ENCODE peak calls at places on chromosomes 13 and 19, in seven cellular contexts. One of them, this sample, is unnamed. For H3K9me3, the result is how much of the 10 kb centered on the place peaks cover.

GRCh38 chr19:3137139-3137538 is 1.3 kb downstream of the GNA15 start:
- DNase-seq in CD8-positive, alpha-beta memory T cell: no peak
- DNase-seq in left ventricle myocardium inferior: no peak
- DNase-seq in ovary: peak
- DNase-seq in cardiac muscle cell: no peak
- DNase-seq in esophagus squamous epithelium: no peak
- DNase-seq in GM12878: no peak
- DNase-seq in this sample: no peak

GRCh38 chr13:39462456-39462855 is 140.5 kb downstream of the LHFPL6 start:
- DNase-seq in CD8-positive, alpha-beta memory T cell: no peak
- DNase-seq in cardiac muscle cell: peak
- DNase-seq in esophagus squamous epithelium: no peak
- DNase-seq in ovary: no peak
- DNase-seq in GM12878: no peak
- DNase-seq in left ventricle myocardium inferior: no peak
- DNase-seq in this sample: no peak

GRCh38 chr19:17063412-17063811 is 11.8 kb downstream of the HAUS8 start:
- DNase-seq in cardiac muscle cell: no peak
- DNase-seq in GM12878: no peak
- DNase-seq in CD8-positive, alpha-beta memory T cell: no peak
- DNase-seq in ovary: no peak
- DNase-seq in left ventricle myocardium inferior: no peak
- DNase-seq in esophagus squamous epithelium: no peak
- DNase-seq in this sample: no peak

GRCh38 chr19:48628486-48629296 is 8.5 kb downstream of the DBP start:
- DNase-seq in GM12878: no peak
- DNase-seq in esophagus squamous epithelium: no peak
- DNase-seq in left ventricle myocardium inferior: no peak
- DNase-seq in ovary: peak
- DNase-seq in CD8-positive, alpha-beta memory T cell: no peak
- DNase-seq in cardiac muscle cell: no peak
- DNase-seq in this sample: no peak

GRCh38 chr19:2003901-2004300 is 11.6 kb downstream of the BTBD2 start:
- DNase-seq in left ventricle myocardium inferior: no peak
- DNase-seq in ovary: no peak
- DNase-seq in GM12878: no peak
- DNase-seq in CD8-positive, alpha-beta memory T cell: no peak
- DNase-seq in esophagus squamous epithelium: no peak
- DNase-seq in cardiac muscle cell: no peak
- DNase-seq in this sample: no peak

GRCh38 chr19:23273022-23273593 is 22.9 kb upstream of the ZNF724 start:
- DNase-seq in GM12878: no peak
- DNase-seq in cardiac muscle cell: peak
- DNase-seq in esophagus squamous epithelium: no peak
- DNase-seq in ovary: no peak
- DNase-seq in left ventricle myocardium inferior: no peak
- DNase-seq in CD8-positive, alpha-beta memory T cell: peak
- DNase-seq in this sample: no peak

GRCh38 chr13:106597190-106597589 is 29.3 kb upstream of the ARGLU1 start:
- DNase-seq in GM12878: no peak
- DNase-seq in left ventricle myocardium inferior: peak
- DNase-seq in cardiac muscle cell: no peak
- DNase-seq in ovary: no peak
- DNase-seq in esophagus squamous epithelium: no peak
- DNase-seq in CD8-positive, alpha-beta memory T cell: no peak
- DNase-seq in this sample: no peak

GRCh38 chr19:32555786-32556185 is 25.2 kb upstream of the PDCD5 start:
- DNase-seq in CD8-positive, alpha-beta memory T cell: no peak
- DNase-seq in esophagus squamous epithelium: no peak
- DNase-seq in left ventricle myocardium inferior: no peak
- DNase-seq in cardiac muscle cell: no peak
- DNase-seq in GM12878: no peak
- DNase-seq in ovary: no peak
- DNase-seq in this sample: no peak

GRCh38 chr19:15850385-15850784 is 34.9 kb upstream of the OR10H1 start:
- DNase-seq in CD8-positive, alpha-beta memory T cell: no peak
- DNase-seq in GM12878: no peak
- DNase-seq in ovary: no peak
- DNase-seq in left ventricle myocardium inferior: no peak
- DNase-seq in esophagus squamous epithelium: no peak
- DNase-seq in cardiac muscle cell: no peak
- DNase-seq in this sample: no peak

GRCh38 chr19:6064016-6064702 is 46.1 kb downstream of the RFX2 start:
- DNase-seq in CD8-positive, alpha-beta memory T cell: no peak
- DNase-seq in GM12878: no peak
- DNase-seq in ovary: no peak
- DNase-seq in left ventricle myocardium inferior: no peak
- DNase-seq in cardiac muscle cell: no peak
- DNase-seq in esophagus squamous epithelium: no peak
- DNase-seq in this sample: no peak

GRCh38 chr19:56071151-56071550 is 49.9 kb downstream of the ZNF787 start:
- DNase-seq in ovary: no peak
- DNase-seq in esophagus squamous epithelium: no peak
- DNase-seq in left ventricle myocardium inferior: no peak
- DNase-seq in CD8-positive, alpha-beta memory T cell: no peak
- DNase-seq in GM12878: no peak
- DNase-seq in cardiac muscle cell: no peak
- DNase-seq in this sample: no peak

GRCh38 chr19:38073806-38074685 is 150.0 kb downstream of the DPF1 start:
- DNase-seq in left ventricle myocardium inferior: no peak
- DNase-seq in esophagus squamous epithelium: no peak
- DNase-seq in cardiac muscle cell: peak
- DNase-seq in CD8-positive, alpha-beta memory T cell: no peak
- DNase-seq in GM12878: no peak
- DNase-seq in ovary: no peak
- DNase-seq in this sample: no peak

GRCh38 chr13:37074703-37075102 is 15.2 kb upstream of the SUPT20H start:
- DNase-seq in left ventricle myocardium inferior: no peak
- DNase-seq in esophagus squamous epithelium: no peak
- DNase-seq in CD8-positive, alpha-beta memory T cell: no peak
- DNase-seq in ovary: no peak
- DNase-seq in cardiac muscle cell: peak
- DNase-seq in GM12878: no peak
- DNase-seq in this sample: no peak

GRCh38 chr13:50037788-50038187 is 22.5 kb downstream of the KCNRG start:
- DNase-seq in esophagus squamous epithelium: no peak
- DNase-seq in ovary: no peak
- DNase-seq in cardiac muscle cell: no peak
- DNase-seq in left ventricle myocardium inferior: no peak
- DNase-seq in CD8-positive, alpha-beta memory T cell: no peak
- DNase-seq in GM12878: no peak
- DNase-seq in this sample: no peak

GRCh38 chr13:80199585-80200292 is 141.2 kb downstream of the SPRY2 start:
- DNase-seq in left ventricle myocardium inferior: no peak
- DNase-seq in esophagus squamous epithelium: no peak
- DNase-seq in ovary: no peak
- DNase-seq in CD8-positive, alpha-beta memory T cell: no peak
- DNase-seq in cardiac muscle cell: no peak
- DNase-seq in GM12878: no peak
- DNase-seq in this sample: no peak

GRCh38 chr13:28488376-28489005 is 6.4 kb downstream of the FLT1 start:
- DNase-seq in left ventricle myocardium inferior: no peak
- DNase-seq in GM12878: no peak
- DNase-seq in esophagus squamous epithelium: no peak
- DNase-seq in ovary: no peak
- DNase-seq in CD8-positive, alpha-beta memory T cell: no peak
- DNase-seq in cardiac muscle cell: no peak
- DNase-seq in this sample: no peak

GRCh38 chr13:37646531-37646930 is 48.0 kb upstream of the POSTN start:
- DNase-seq in esophagus squamous epithelium: no peak
- DNase-seq in CD8-positive, alpha-beta memory T cell: no peak
- DNase-seq in ovary: no peak
- DNase-seq in GM12878: no peak
- DNase-seq in cardiac muscle cell: no peak
- DNase-seq in left ventricle myocardium inferior: no peak
- DNase-seq in this sample: no peak

GRCh38 chr19:45774765-45775164 is 5.7 kb upstream of the SIX5 start:
- DNase-seq in cardiac muscle cell: no peak
- DNase-seq in CD8-positive, alpha-beta memory T cell: no peak
- DNase-seq in esophagus squamous epithelium: no peak
- DNase-seq in ovary: peak
- DNase-seq in left ventricle myocardium inferior: no peak
- DNase-seq in GM12878: no peak
- DNase-seq in this sample: no peak

GRCh38 chr19:41821003-41821735 is 23.3 kb downstream of the LYPD4 start:
- DNase-seq in esophagus squamous epithelium: no peak
- DNase-seq in CD8-positive, alpha-beta memory T cell: peak
- DNase-seq in left ventricle myocardium inferior: no peak
- DNase-seq in GM12878: peak
- DNase-seq in cardiac muscle cell: no peak
- DNase-seq in ovary: no peak
- DNase-seq in this sample: no peak

GRCh38 chr13:46486270-46486669 is 66.7 kb upstream of the LRCH1 start:
- DNase-seq in ovary: no peak
- DNase-seq in esophagus squamous epithelium: no peak
- DNase-seq in GM12878: no peak
- DNase-seq in cardiac muscle cell: no peak
- DNase-seq in left ventricle myocardium inferior: no peak
- DNase-seq in CD8-positive, alpha-beta memory T cell: no peak
- DNase-seq in this sample: no peak

GRCh38 chr19:47210689-47211316 is 20.2 kb downstream of the BBC3 start:
- DNase-seq in left ventricle myocardium inferior: peak
- DNase-seq in CD8-positive, alpha-beta memory T cell: peak
- DNase-seq in ovary: peak
- DNase-seq in GM12878: no peak
- DNase-seq in cardiac muscle cell: peak
- DNase-seq in esophagus squamous epithelium: no peak
- DNase-seq in this sample: peak

GRCh38 chr19:6020166-6020967 is 42.4 kb upstream of the RANBP3 start:
- DNase-seq in CD8-positive, alpha-beta memory T cell: no peak
- DNase-seq in left ventricle myocardium inferior: no peak
- DNase-seq in GM12878: no peak
- DNase-seq in esophagus squamous epithelium: no peak
- DNase-seq in ovary: no peak
- DNase-seq in cardiac muscle cell: no peak
- DNase-seq in this sample: no peak

GRCh38 chr19:33678796-33679195 is 57.0 kb downstream of the CHST8 start:
- DNase-seq in left ventricle myocardium inferior: no peak
- DNase-seq in cardiac muscle cell: no peak
- DNase-seq in CD8-positive, alpha-beta memory T cell: no peak
- DNase-seq in esophagus squamous epithelium: no peak
- DNase-seq in GM12878: no peak
- DNase-seq in ovary: no peak
- DNase-seq in this sample: no peak

GRCh38 chr19:34493038-34493648 is 11.6 kb downstream of the WTIP start:
- DNase-seq in left ventricle myocardium inferior: no peak
- DNase-seq in CD8-positive, alpha-beta memory T cell: no peak
- DNase-seq in GM12878: no peak
- DNase-seq in cardiac muscle cell: no peak
- DNase-seq in esophagus squamous epithelium: no peak
- DNase-seq in ovary: no peak
- DNase-seq in this sample: no peak

GRCh38 chr19:51965583-51965982 is 21.1 kb downstream of the ZNF350 start:
- DNase-seq in esophagus squamous epithelium: no peak
- DNase-seq in left ventricle myocardium inferior: no peak
- DNase-seq in ovary: no peak
- DNase-seq in cardiac muscle cell: no peak
- DNase-seq in CD8-positive, alpha-beta memory T cell: no peak
- DNase-seq in GM12878: no peak
- DNase-seq in this sample: no peak

GRCh38 chr19:51971624-51972023 is 15.0 kb downstream of the ZNF350 start:
- DNase-seq in ovary: no peak
- DNase-seq in GM12878: no peak
- DNase-seq in cardiac muscle cell: no peak
- DNase-seq in CD8-positive, alpha-beta memory T cell: no peak
- DNase-seq in esophagus squamous epithelium: no peak
- DNase-seq in left ventricle myocardium inferior: no peak
- DNase-seq in this sample: no peak

DNA sequence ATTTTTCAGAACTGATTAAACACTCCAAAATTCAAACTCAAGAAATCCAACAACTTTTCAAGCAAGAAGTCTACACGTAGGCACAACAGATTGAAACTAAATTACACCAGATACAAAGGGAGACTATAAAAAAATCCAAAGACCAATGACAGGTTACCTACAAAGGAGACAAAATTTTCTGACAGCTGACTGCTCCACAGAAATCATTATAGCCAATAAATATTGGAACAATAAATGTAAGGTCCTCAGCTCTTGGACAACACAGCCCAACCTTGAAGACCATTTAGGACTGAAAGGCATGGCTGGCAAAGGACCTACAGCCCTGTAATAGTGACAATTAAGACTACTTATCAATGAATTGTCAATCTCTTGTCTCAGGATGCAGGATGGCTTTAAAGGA is 15.9 kb downstream of the ZNF350 start:
- DNase-seq in left ventricle myocardium inferior: no peak
- DNase-seq in cardiac muscle cell: no peak
- DNase-seq in esophagus squamous epithelium: no peak
- DNase-seq in ovary: no peak
- DNase-seq in GM12878: no peak
- DNase-seq in CD8-positive, alpha-beta memory T cell: no peak
- DNase-seq in this sample: no peak
- H3K9me3 ChIP-seq in left ventricle myocardium inferior: half or more
- H3K9me3 ChIP-seq in cardiac muscle cell: under half
- H3K9me3 ChIP-seq in esophagus squamous epithelium: half or more
- H3K9me3 ChIP-seq in ovary: under half
- H3K9me3 ChIP-seq in GM12878: under half
- H3K9me3 ChIP-seq in CD8-positive, alpha-beta memory T cell: half or more
- H3K9me3 ChIP-seq in this sample: half or more

DNA sequence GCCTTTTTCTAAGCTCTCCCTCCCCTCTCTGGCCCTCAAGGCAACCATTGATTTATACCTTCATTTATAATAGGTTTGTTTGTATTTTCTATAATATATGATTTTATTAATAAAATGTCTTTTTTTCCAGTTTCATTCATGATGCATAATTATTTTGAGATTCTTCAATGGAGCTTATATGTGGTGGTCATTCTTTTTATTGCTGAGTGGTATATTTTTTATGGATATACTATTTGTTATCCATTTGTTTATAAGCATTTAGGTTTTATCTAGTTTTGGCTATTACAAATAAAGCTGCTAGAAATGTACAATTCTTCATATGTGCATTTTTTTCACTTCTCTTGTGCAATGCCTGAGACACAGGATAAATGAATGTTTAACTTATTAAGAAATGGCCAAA is 10.8 kb downstream of the ZNF211 start:
- DNase-seq in CD8-positive, alpha-beta memory T cell: no peak
- DNase-seq in left ventricle myocardium inferior: no peak
- DNase-seq in GM12878: no peak
- DNase-seq in cardiac muscle cell: no peak
- DNase-seq in ovary: no peak
- DNase-seq in esophagus squamous epithelium: no peak
- DNase-seq in this sample: no peak
- H3K9me3 ChIP-seq in CD8-positive, alpha-beta memory T cell: half or more
- H3K9me3 ChIP-seq in left ventricle myocardium inferior: half or more
- H3K9me3 ChIP-seq in GM12878: under half
- H3K9me3 ChIP-seq in cardiac muscle cell: under half
- H3K9me3 ChIP-seq in ovary: under half
- H3K9me3 ChIP-seq in esophagus squamous epithelium: under half
- H3K9me3 ChIP-seq in this sample: under half

GRCh38 chr19:44151491-44151890 is 10.1 kb downstream of the ZNF234 start:
- DNase-seq in left ventricle myocardium inferior: no peak
- DNase-seq in esophagus squamous epithelium: no peak
- DNase-seq in cardiac muscle cell: no peak
- DNase-seq in ovary: no peak
- DNase-seq in GM12878: no peak
- DNase-seq in CD8-positive, alpha-beta memory T cell: no peak
- DNase-seq in this sample: no peak

GRCh38 chr19:44156475-44156874 is 8.4 kb upstream of the ZNF226 start:
- DNase-seq in left ventricle myocardium inferior: no peak
- DNase-seq in cardiac muscle cell: no peak
- DNase-seq in CD8-positive, alpha-beta memory T cell: no peak
- DNase-seq in esophagus squamous epithelium: no peak
- DNase-seq in ovary: no peak
- DNase-seq in GM12878: no peak
- DNase-seq in this sample: no peak
- H3K9me3 ChIP-seq in left ventricle myocardium inferior: half or more
- H3K9me3 ChIP-seq in cardiac muscle cell: under half
- H3K9me3 ChIP-seq in CD8-positive, alpha-beta memory T cell: under half
- H3K9me3 ChIP-seq in esophagus squamous epithelium: half or more
- H3K9me3 ChIP-seq in ovary: under half
- H3K9me3 ChIP-seq in GM12878: under half
- H3K9me3 ChIP-seq in this sample: under half

GRCh38 chr19:27719034-27719433 is 1493.9 kb downstream of the UQCRFS1 start:
- DNase-seq in CD8-positive, alpha-beta memory T cell: no peak
- DNase-seq in GM12878: no peak
- DNase-seq in esophagus squamous epithelium: no peak
- DNase-seq in left ventricle myocardium inferior: no peak
- DNase-seq in cardiac muscle cell: no peak
- DNase-seq in ovary: no peak
- DNase-seq in this sample: no peak
- H3K9me3 ChIP-seq in CD8-positive, alpha-beta memory T cell: under half
- H3K9me3 ChIP-seq in GM12878: under half
- H3K9me3 ChIP-seq in esophagus squamous epithelium: under half
- H3K9me3 ChIP-seq in left ventricle myocardium inferior: half or more
- H3K9me3 ChIP-seq in cardiac muscle cell: under half
- H3K9me3 ChIP-seq in ovary: under half
- H3K9me3 ChIP-seq in this sample: under half